ENCODE peak calls at places on chromosome 14, in eight cellular contexts. S, X, W, I, H, B, J and G are unnamed samples.

GRCh38 chr14:92650581-92651105 is 97.8 kb downstream of the LGMN start:
- DNase-seq in I (no peak), X (no peak), H (no peak), S (no peak), J (no peak), B (no peak), W (no peak), G (no peak)

GRCh38 chr14:59482471-59483331 is 1.5 kb downstream of the L3HYPDH start:
- DNase-seq in H (no peak), X (peak), I (peak), W (peak), J (peak), B (no peak), S (no peak), G (peak)

GRCh38 chr14:35365130-35366047 is 39.2 kb downstream of the NFKBIA start:
- DNase-seq in S (peak), B (peak), J (no peak), I (peak), X (peak), W (peak), H (no peak), G (peak)

GRCh38 chr14:52835122-52835903 is 43.9 kb upstream of the GNPNAT1 start:
- DNase-seq in S (no peak), H (no peak), B (no peak), X (peak), J (no peak), I (no peak), W (peak), G (no peak)

GRCh38 chr14:49134940-49135339 is 451.2 kb downstream of the RPS29 start:
- DNase-seq in H (no peak), B (no peak), X (no peak), I (no peak), J (no peak), W (no peak), S (no peak), G (no peak)

GRCh38 chr14:92475451-92476187 is 38.0 kb upstream of the RIN3 start:
- DNase-seq in W (peak), H (no peak), S (no peak), X (peak), J (no peak), B (no peak), I (no peak), G (peak)

GRCh38 chr14:68926236-68926635 is 52.9 kb downstream of the ACTN1 start:
- DNase-seq in J (no peak), B (no peak), H (no peak), S (no peak), X (no peak), I (no peak), W (no peak), G (no peak)

GRCh38 chr14:68295316-68295816 is 475.8 kb downstream of the RAD51B start:
- DNase-seq in I (peak), S (no peak), X (peak), W (no peak), B (no peak), H (no peak), J (no peak), G (peak)

GRCh38 chr14:81110186-81110585 is 110.6 kb downstream of the GTF2A1 start:
- DNase-seq in H (no peak), X (no peak), J (no peak), W (no peak), S (no peak), B (no peak), I (no peak), G (no peak)

GRCh38 chr14:105702275-105702817 is 176.0 kb downstream of the TMEM121 start:
- DNase-seq in H (no peak), B (no peak), W (no peak), S (no peak), I (no peak), X (no peak), J (no peak), G (no peak)

GRCh38 chr14:100605706-100606686 is 18.8 kb upstream of the BEGAIN start:
- DNase-seq in S (no peak), X (peak), H (no peak), I (no peak), B (no peak), J (no peak), W (peak), G (no peak)

GRCh38 chr14:69010632-69011031 is 31.5 kb upstream of the ACTN1 start:
- DNase-seq in J (no peak), B (no peak), S (no peak), I (peak), H (no peak), X (no peak), W (no peak), G (no peak)

GRCh38 chr14:93906341-93907329 is 20.5 kb upstream of the FAM181A start:
- DNase-seq in I (peak), W (peak), X (peak), B (peak), J (peak), H (peak), S (peak), G (peak)

GRCh38 chr14:87434680-87435079 is 558.3 kb downstream of the GALC start:
- DNase-seq in I (no peak), S (no peak), X (no peak), H (no peak), B (no peak), W (no peak), J (no peak), G (no peak)

GRCh38 chr14:24430682-24431568 is 1.2 kb downstream of the KHNYN start:
- DNase-seq in J (no peak), W (peak), B (peak), X (peak), H (peak), I (peak), S (peak), G (peak)

GRCh38 chr14:29320261-29320660 is 553.7 kb downstream of the FOXG1 start:
- DNase-seq in I (no peak), H (no peak), X (peak), S (no peak), J (no peak), W (peak), B (no peak), G (no peak)

GRCh38 chr14:32224731-32225377 is 21.8 kb upstream of the RNU6-8 start:
- DNase-seq in B (no peak), H (no peak), X (peak), S (peak), W (peak), I (no peak), J (no peak), G (peak)

GRCh38 chr14:24634158-24634557 is at the start of gene GZMB:
- DNase-seq in J (no peak), S (peak), I (no peak), W (no peak), X (no peak), H (no peak), B (peak), G (no peak)

GRCh38 chr14:23146423-23146910 is 27.4 kb upstream of the CEBPE start:
- DNase-seq in I (no peak), J (no peak), B (no peak), W (no peak), S (no peak), H (no peak), X (no peak), G (no peak)